ENCODE peak calls at places on chromosome 15, in ten cellular contexts. T is adrenal gland; P is CD8-positive, alpha-beta T cell; W is CD4-positive, alpha-beta memory T cell; C is tibial artery; Y is gastrocnemius medialis; G is Panc1; J is BE2C; V is adipocyte; A is endothelial cell of umbilical vein. X is an unnamed sample. For H3K4me1, the result is how much of the 10 kb centered on the place peaks cover.

GRCh38 chr15:24961967-24962366 is 7.2 kb downstream of the SNRPN start:
- DNase-seq in C (no peak), G (no peak), T (no peak), P (no peak), J (no peak), Y (peak), W (no peak), V (no peak), A (no peak), X (no peak)

GRCh38 chr15:70397816-70398215 is 300.1 kb upstream of the TLE3 start:
- DNase-seq in G (no peak), T (no peak), Y (no peak), P (no peak), V (no peak), W (no peak), A (no peak), C (peak), J (no peak), X (no peak)

GRCh38 chr15:79994651-79995050 is 23.7 kb upstream of the BCL2A1 start:
- DNase-seq in T (no peak), P (no peak), G (no peak), A (no peak), V (peak), C (no peak), W (no peak), Y (no peak), J (no peak), X (no peak)

GRCh38 chr15:59283717-59284336 is 77.2 kb downstream of the LDHAL6B start:
- DNase-seq in A (no peak), V (no peak), Y (no peak), C (no peak), T (no peak), G (peak), P (no peak), J (no peak), W (no peak), X (no peak)

GRCh38 chr15:58190419-58190818 is 52.2 kb downstream of the AQP9 start:
- DNase-seq in J (no peak), G (no peak), A (no peak), V (no peak), W (no peak), C (no peak), P (no peak), Y (no peak), T (no peak), X (no peak)

GRCh38 chr15:62607643-62608042 is 434.9 kb upstream of the TPM1 start:
- DNase-seq in Y (no peak), T (no peak), V (peak), A (no peak), W (no peak), C (no peak), P (no peak), J (no peak), G (no peak), X (no peak)

GRCh38 chr15:52783929-52784798 is 6.0 kb downstream of the ONECUT1 start:
- DNase-seq in Y (no peak), V (no peak), P (peak), W (no peak), A (peak), J (peak), C (no peak), T (no peak), G (no peak), X (no peak)

GRCh38 chr15:32091505-32092380 is 61.4 kb downstream of the CHRNA7 start:
- DNase-seq in C (no peak), W (no peak), P (no peak), V (no peak), A (no peak), G (no peak), Y (no peak), J (no peak), T (no peak), X (no peak)

GRCh38 chr15:33182278-33182905 is 12.1 kb downstream of the FMN1 start:
- DNase-seq in Y (no peak), C (no peak), W (no peak), J (no peak), G (no peak), T (no peak), A (no peak), V (no peak), P (no peak), X (no peak)

GRCh38 chr15:97525809-97526208 is 434.7 kb upstream of the ARRDC4 start:
- DNase-seq in G (no peak), Y (no peak), T (no peak), C (no peak), P (no peak), A (no peak), W (no peak), V (no peak), J (no peak), X (no peak)

GRCh38 chr15:90234519-90234988 is 545 bp downstream of the GDPGP1 start:
- DNase-seq in W (no peak), J (no peak), T (no peak), C (no peak), A (no peak), Y (no peak), P (no peak), G (no peak), V (peak), X (no peak)

GRCh38 chr15:57505949-57506391 is 85.7 kb upstream of the MYZAP start:
- DNase-seq in T (no peak), C (peak), V (peak), P (no peak), W (no peak), J (no peak), G (no peak), A (peak), Y (no peak), X (no peak)

GRCh38 chr15:78671626-78672211 is 30.7 kb upstream of the CHRNB4 start:
- DNase-seq in Y (no peak), J (peak), P (no peak), G (no peak), A (no peak), C (no peak), W (no peak), V (no peak), T (peak), X (peak)

GRCh38 chr15:66189291-66189690 is 64.3 kb downstream of the MEGF11 start:
- DNase-seq in T (no peak), C (no peak), P (no peak), J (no peak), V (no peak), Y (no peak), A (no peak), W (no peak), G (no peak), X (peak)

GRCh38 chr15:39629376-39629775 is 48.5 kb downstream of the THBS1 start:
- DNase-seq in Y (no peak), P (peak), V (no peak), A (peak), G (no peak), J (no peak), C (no peak), T (no peak), W (peak), X (no peak)
- H3K4me1 ChIP-seq in Y (under half), P (half or more), V (under half), A (under half), G (under half), J (under half), C (under half), T (under half), W (half or more), X (under half)

GRCh38 chr15:60372223-60372622 is 25.6 kb downstream of the ANXA2 start:
- DNase-seq in G (no peak), P (no peak), J (no peak), T (no peak), A (no peak), V (no peak), W (no peak), C (no peak), Y (no peak), X (no peak)
- H3K4me1 ChIP-seq in G (half or more), P (under half), J (half or more), T (under half), A (half or more), V (half or more), W (under half), C (half or more), Y (half or more), X (half or more)

DNA sequence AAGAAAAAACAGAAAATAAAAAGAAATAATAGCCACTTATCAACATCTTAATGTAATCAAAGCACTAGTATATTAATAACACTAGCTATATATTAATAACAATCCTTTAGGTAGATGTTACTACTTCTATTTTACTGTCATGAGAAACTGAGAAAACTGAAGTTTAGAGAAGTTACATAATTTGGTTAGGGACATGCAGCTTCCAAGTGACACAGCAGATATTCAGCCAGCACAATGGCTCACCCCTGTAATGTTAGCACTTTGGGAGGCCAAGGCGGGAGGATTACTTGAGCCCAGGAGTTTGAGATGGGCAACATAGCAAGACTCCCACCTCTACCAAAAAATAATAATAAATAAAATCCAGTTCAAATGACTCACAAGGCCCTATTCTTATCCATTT is 1.9 kb upstream of the UBR1 start:
- DNase-seq in V (no peak), Y (no peak), A (no peak), P (no peak), T (no peak), C (no peak), W (no peak), J (no peak), G (no peak), X (no peak)
- H3K4me1 ChIP-seq in V (under half), Y (under half), A (under half), P (under half), T (under half), C (under half), W (under half), J (under half), G (under half), X (under half)

DNA sequence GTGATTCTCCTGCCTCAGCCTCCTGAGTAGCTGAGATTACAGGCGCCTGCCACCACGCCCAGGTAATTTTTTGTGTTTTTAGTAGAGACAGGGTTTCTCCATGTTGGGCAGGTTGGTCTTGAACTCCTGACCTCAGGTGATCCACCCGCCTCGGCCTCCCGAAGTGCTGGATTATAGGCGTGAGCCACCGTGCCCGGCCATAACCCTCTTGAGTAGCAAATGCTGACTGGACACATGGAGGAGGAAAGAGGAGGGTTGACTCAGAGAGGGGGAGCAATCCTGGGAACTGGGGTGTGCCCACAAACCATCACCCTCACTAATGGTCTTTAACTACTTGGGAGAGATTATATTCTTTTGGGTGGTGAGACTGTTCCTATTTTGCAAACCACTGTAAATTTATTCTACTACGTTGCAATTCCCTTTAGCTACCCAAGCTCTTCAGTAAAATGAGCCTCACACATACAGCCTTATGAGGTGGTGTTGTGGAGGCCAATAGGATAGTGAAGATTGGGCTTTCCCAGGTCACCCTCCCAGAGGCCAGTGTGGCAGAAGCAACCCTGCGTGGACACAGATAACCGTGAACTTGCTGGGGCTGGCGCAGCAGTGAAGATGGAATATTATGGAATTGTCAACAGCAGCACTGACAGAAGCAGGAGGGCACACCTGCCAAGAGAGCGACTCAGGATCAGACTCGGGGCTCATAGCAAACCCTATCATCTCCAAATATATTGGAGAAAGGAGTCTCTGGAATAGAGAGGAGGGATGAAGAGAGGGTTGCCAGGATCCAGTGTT is 37.4 kb downstream of the TLNRD1 start:
- DNase-seq in T (no peak), G (no peak), W (no peak), J (no peak), C (no peak), Y (no peak), V (no peak), P (no peak), A (no peak), X (no peak)
- H3K4me1 ChIP-seq in T (under half), G (under half), W (under half), J (under half), C (under half), Y (under half), V (under half), P (under half), A (under half), X (under half)

GRCh38 chr15:100944237-100944875 is 25.2 kb downstream of the LRRK1 start:
- DNase-seq in G (no peak), C (no peak), A (peak), Y (no peak), P (no peak), T (no peak), V (peak), J (no peak), W (no peak), X (no peak)
- H3K4me1 ChIP-seq in G (half or more), C (under half), A (under half), Y (under half), P (under half), T (under half), V (under half), J (under half), W (under half), X (under half)

GRCh38 chr15:40072216-40072990 is 33.4 kb upstream of the SRP14 start:
- DNase-seq in W (no peak), A (peak), T (no peak), V (no peak), C (no peak), J (no peak), G (no peak), Y (no peak), P (no peak), X (no peak)

GRCh38 chr15:40067921-40068624 is 29.1 kb upstream of the SRP14 start:
- DNase-seq in W (no peak), G (no peak), J (no peak), Y (no peak), C (no peak), V (no peak), T (peak), A (no peak), P (no peak), X (no peak)

GRCh38 chr15:40069178-40070165 is 30.5 kb upstream of the SRP14 start:
- DNase-seq in C (peak), P (no peak), V (peak), A (peak), Y (peak), J (peak), T (peak), G (peak), W (no peak), X (peak)

GRCh38 chr15:40070166-40070557 is 31.2 kb upstream of the SRP14 start:
- DNase-seq in P (no peak), C (no peak), V (no peak), G (no peak), J (peak), W (no peak), Y (no peak), T (no peak), A (no peak), X (peak)

GRCh38 chr15:40070608-40071218 is 31.7 kb upstream of the SRP14 start:
- DNase-seq in C (no peak), J (no peak), A (no peak), W (no peak), T (no peak), Y (no peak), P (no peak), V (no peak), G (no peak), X (no peak)
- H3K4me1 ChIP-seq in C (under half), J (under half), A (under half), W (under half), T (under half), Y (under half), P (under half), V (under half), G (under half), X (under half)

GRCh38 chr15:68818671-68819450 is 1.8 kb downstream of the ANP32A start:
- DNase-seq in T (peak), V (peak), C (peak), P (peak), J (peak), G (no peak), A (peak), W (peak), Y (peak), X (peak)

GRCh38 chr15:68816795-68817303 is 3.8 kb downstream of the ANP32A start:
- DNase-seq in W (no peak), J (no peak), C (no peak), Y (no peak), P (no peak), V (no peak), A (peak), G (no peak), T (no peak), X (no peak)

GRCh38 chr15:68819451-68820204 is 1.1 kb downstream of the ANP32A start:
- DNase-seq in A (peak), V (peak), W (peak), C (peak), Y (peak), P (peak), T (peak), G (no peak), J (peak), X (peak)

GRCh38 chr15:68817304-68818087 is 3.2 kb downstream of the ANP32A start:
- DNase-seq in W (peak), J (peak), C (peak), Y (peak), T (peak), G (no peak), A (peak), P (peak), V (peak), X (peak)

GRCh38 chr15:68818088-68818670 is 2.5 kb downstream of the ANP32A start:
- DNase-seq in A (peak), C (peak), W (peak), V (peak), P (peak), Y (peak), G (no peak), T (peak), J (peak), X (peak)
- H3K4me1 ChIP-seq in A (under half), C (under half), W (under half), V (under half), P (under half), Y (under half), G (under half), T (under half), J (under half), X (under half)

GRCh38 chr15:85532689-85533088 is 152.3 kb downstream of the AKAP13 start:
- DNase-seq in V (no peak), C (no peak), A (no peak), P (no peak), W (no peak), T (no peak), J (no peak), Y (no peak), G (no peak), X (no peak)
- H3K4me1 ChIP-seq in V (under half), C (under half), A (under half), P (under half), W (under half), T (under half), J (under half), Y (under half), G (under half), X (under half)

DNA sequence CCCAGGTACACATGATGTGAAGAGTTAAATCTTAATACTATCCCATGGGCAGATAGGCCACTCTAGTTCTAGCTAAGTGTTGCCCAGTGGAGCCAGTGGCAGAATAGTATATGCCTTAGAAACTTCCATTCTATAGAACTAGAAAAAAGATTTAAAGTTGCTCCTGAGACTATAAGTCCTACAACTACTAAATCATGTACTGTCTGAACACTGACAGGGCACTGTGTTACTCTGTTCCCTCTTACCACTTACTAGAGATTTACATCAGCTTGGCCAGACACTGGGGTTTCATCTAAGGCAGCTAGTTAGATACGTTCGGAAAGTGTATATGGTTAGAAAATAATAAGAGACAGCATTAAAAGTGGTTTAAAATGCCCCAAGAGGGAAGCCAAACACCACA is 97.1 kb downstream of the FBN1 start:
- DNase-seq in V (no peak), A (no peak), W (no peak), J (no peak), G (no peak), C (no peak), T (no peak), P (no peak), Y (no peak), X (no peak)
- H3K4me1 ChIP-seq in V (half or more), A (under half), W (under half), J (under half), G (under half), C (under half), T (under half), P (under half), Y (under half), X (under half)

GRCh38 chr15:100712226-100712625 is 109.8 kb downstream of the ASB7 start:
- DNase-seq in G (no peak), W (no peak), T (no peak), P (no peak), C (no peak), J (no peak), A (no peak), V (peak), Y (no peak), X (no peak)

GRCh38 chr15:100713163-100713867 is 110.9 kb downstream of the ASB7 start:
- DNase-seq in A (peak), G (peak), T (no peak), P (no peak), C (peak), W (no peak), Y (no peak), J (no peak), V (peak), X (peak)

GRCh38 chr15:100714749-100715342 is 112.5 kb downstream of the ASB7 start:
- DNase-seq in G (no peak), V (no peak), T (peak), A (no peak), J (no peak), C (no peak), W (no peak), Y (no peak), P (no peak), X (peak)

GRCh38 chr15:100715571-100716455 is 113.4 kb downstream of the ASB7 start:
- DNase-seq in G (no peak), P (no peak), Y (no peak), A (no peak), V (no peak), C (no peak), J (no peak), T (peak), W (no peak), X (no peak)

DNA sequence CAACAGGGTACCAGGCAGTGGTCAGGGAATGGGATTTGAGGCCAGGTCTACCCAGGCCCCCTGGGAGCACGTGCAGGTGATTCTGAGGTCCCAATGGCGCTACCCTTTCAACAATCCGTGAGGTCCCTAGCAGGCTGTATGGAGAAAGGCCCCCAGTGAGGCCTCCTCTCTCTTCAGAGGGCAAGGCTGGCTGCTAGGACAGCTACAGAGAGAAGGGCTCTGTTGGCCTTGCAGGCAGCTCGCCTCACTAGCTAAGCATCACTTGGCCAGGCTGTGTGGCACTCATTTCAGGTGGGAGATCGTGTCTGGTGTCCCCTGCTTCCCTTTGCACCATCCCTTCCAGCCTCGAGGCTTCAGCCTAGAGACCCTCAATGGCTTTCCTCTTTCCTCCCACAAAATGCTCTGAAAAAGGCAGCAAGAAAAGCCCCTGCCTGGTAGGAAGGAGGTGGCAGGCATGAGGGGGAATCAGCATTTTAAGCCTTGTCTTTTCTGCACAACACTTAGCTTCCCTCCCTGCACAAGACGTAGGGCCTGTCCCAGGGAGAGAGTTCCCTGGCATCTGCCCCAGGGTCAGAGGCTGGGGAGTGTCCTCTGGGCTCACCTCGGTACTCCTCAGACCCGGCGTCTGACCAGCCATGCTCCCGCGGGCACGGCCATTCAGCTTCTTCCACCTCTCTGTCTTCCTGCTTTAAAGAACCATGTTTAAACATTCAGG is 111.8 kb downstream of the ASB7 start:
- DNase-seq in T (peak), P (no peak), J (no peak), W (no peak), V (no peak), Y (no peak), C (peak), A (no peak), G (no peak), X (no peak)
- H3K4me1 ChIP-seq in T (under half), P (under half), J (under half), W (under half), V (under half), Y (under half), C (under half), A (under half), G (under half), X (under half)

X was measured in SJCRH30.